ENCODE peak calls at places on chromosomes 7 and 10, in five cellular contexts. V is PC-9, X is GM23338, A is HepG2, K is hepatocyte. W is an unnamed sample.

GRCh38 chr7:98399903-98400537 is 870 bp downstream of the BAIAP2L1 start:
- DNase-seq in V (peak; percentile 51), X (peak; percentile 73), A (no peak), K (peak; percentile 26), W (no peak)

GRCh38 chr10:101001225-101002035 is 1.8 kb downstream of the LZTS2 start:
- DNase-seq in V (no peak), X (no peak), A (no peak), K (peak; percentile 86), W (peak; percentile 3)

GRCh38 chr10:1102836-1103235 is 46.7 kb downstream of the WDR37 start:
- DNase-seq in V (no peak), X (no peak), A (no peak), K (no peak), W (no peak)

GRCh38 chr7:136168021-136168420 is 190.9 kb upstream of the MTPN start:
- DNase-seq in V (no peak), X (no peak), A (no peak), K (no peak), W (no peak)

GRCh38 chr7:70668606-70669358 is 463.2 kb upstream of the GALNT17 start:
- DNase-seq in V (no peak), X (peak; percentile 28), A (no peak), K (no peak), W (no peak)

GRCh38 chr7:25894002-25894901 is 257.7 kb upstream of the NFE2L3 start:
- DNase-seq in V (no peak), X (peak; percentile 75), A (peak; percentile 45), K (peak; percentile 48), W (peak; percentile 77)

GRCh38 chr10:77228559-77228958 is 409.0 kb downstream of the KCNMA1 start:
- DNase-seq in V (no peak), X (no peak), A (no peak), K (no peak), W (no peak)

GRCh38 chr7:37081436-37081835 is 357.1 kb upstream of the AOAH start:
- DNase-seq in V (no peak), X (no peak), A (no peak), K (peak; percentile 47), W (peak; percentile 47)

GRCh38 chr7:13327669-13328068 is 640.2 kb downstream of the ARL4A start:
- DNase-seq in V (no peak), X (no peak), A (no peak), K (no peak), W (no peak)

GRCh38 chr7:66423729-66424128 is 205.0 kb upstream of the KCTD7 start:
- DNase-seq in V (no peak), X (peak; percentile 44), A (no peak), K (no peak), W (no peak)

GRCh38 chr10:3162533-3162932 is 10.0 kb downstream of the PITRM1 start:
- DNase-seq in V (no peak), X (peak; percentile 66), A (no peak), K (no peak), W (no peak)

GRCh38 chr7:33831389-33832118 is 73.8 kb upstream of the BMPER start:
- DNase-seq in V (no peak), X (peak; percentile 3), A (no peak), K (no peak), W (no peak)

GRCh38 chr10:88330174-88330573 is 252.9 kb downstream of the RNLS start:
- DNase-seq in V (no peak), X (no peak), A (no peak), K (no peak), W (no peak)

GRCh38 chr7:7562736-7563135 is 3.9 kb upstream of the MIOS start:
- DNase-seq in V (no peak), X (no peak), A (no peak), K (peak; percentile 21), W (no peak)

GRCh38 chr7:747186-747585 is 20.1 kb upstream of the PRKAR1B start:
- DNase-seq in V (no peak), X (no peak), A (no peak), K (no peak), W (no peak)

GRCh38 chr10:28326516-28327493 is 23.9 kb upstream of the MPP7 start:
- DNase-seq in V (no peak), X (peak; percentile 60), A (peak; percentile 23), K (peak; percentile 24), W (no peak)

GRCh38 chr10:64762861-64763260 is 1241.7 kb downstream of the REEP3 start:
- DNase-seq in V (no peak), X (no peak), A (no peak), K (no peak), W (no peak)

GRCh38 chr10:62079885-62080559 is 178.5 kb downstream of the ARID5B start:
- DNase-seq in V (no peak), X (no peak), A (no peak), K (no peak), W (no peak)

GRCh38 chr7:50828801-50829200 is 46.1 kb upstream of the GRB10 start:
- DNase-seq in V (no peak), X (no peak), A (no peak), K (no peak), W (no peak)

GRCh38 chr7:155928583-155929145 is 116.4 kb upstream of the SHH start:
- DNase-seq in V (no peak), X (no peak), A (no peak), K (no peak), W (no peak)

GRCh38 chr10:21531164-21531563 is 2.9 kb upstream of the MLLT10 start:
- DNase-seq in V (no peak), X (no peak), A (no peak), K (no peak), W (no peak)

GRCh38 chr10:24951201-24952145 is 933 bp downstream of the PRTFDC1 start:
- DNase-seq in V (no peak), X (peak; percentile 86), A (no peak), K (peak; percentile 38), W (no peak)

GRCh38 chr7:1819258-1819841 is 149.3 kb downstream of the ELFN1 start:
- DNase-seq in V (peak; percentile 3), X (no peak), A (no peak), K (no peak), W (no peak)

GRCh38 chr10:14032406-14032998 is 298.2 kb downstream of the FRMD4A start:
- DNase-seq in V (no peak), X (peak; percentile 88), A (no peak), K (peak; percentile 28), W (no peak)

GRCh38 chr10:73246322-73246782 is 703 bp downstream of the DNAJC9 start:
- DNase-seq in V (no peak), X (no peak), A (no peak), K (no peak), W (peak; percentile 17)

GRCh38 chr10:127845756-127846155 is 47.0 kb downstream of the CLRN3 start:
- DNase-seq in V (no peak), X (no peak), A (no peak), K (no peak), W (no peak)

GRCh38 chr7:47574473-47575328 is 7.2 kb downstream of the TNS3 start:
- DNase-seq in V (no peak), X (no peak), A (peak; percentile 74), K (no peak), W (peak; percentile 75)

GRCh38 chr10:89805599-89806013 is 104.2 kb downstream of the KIF20B start:
- DNase-seq in V (no peak), X (no peak), A (no peak), K (no peak), W (no peak)

GRCh38 chr7:28408974-28409715 is 3.2 kb upstream of the CREB5 start:
- DNase-seq in V (peak; percentile 80), X (peak; percentile 96), A (peak; percentile 78), K (peak; percentile 96), W (peak; percentile 81)

GRCh38 chr7:42574693-42575084 is 337.2 kb downstream of the C7orf25 start:
- DNase-seq in V (no peak), X (peak; percentile 18), A (no peak), K (no peak), W (no peak)
- TF ChIP-seq CTCF in V (no peak), X (peak; percentile 62), A (no peak), K (peak; percentile 40), W (peak; percentile 30)

DNA sequence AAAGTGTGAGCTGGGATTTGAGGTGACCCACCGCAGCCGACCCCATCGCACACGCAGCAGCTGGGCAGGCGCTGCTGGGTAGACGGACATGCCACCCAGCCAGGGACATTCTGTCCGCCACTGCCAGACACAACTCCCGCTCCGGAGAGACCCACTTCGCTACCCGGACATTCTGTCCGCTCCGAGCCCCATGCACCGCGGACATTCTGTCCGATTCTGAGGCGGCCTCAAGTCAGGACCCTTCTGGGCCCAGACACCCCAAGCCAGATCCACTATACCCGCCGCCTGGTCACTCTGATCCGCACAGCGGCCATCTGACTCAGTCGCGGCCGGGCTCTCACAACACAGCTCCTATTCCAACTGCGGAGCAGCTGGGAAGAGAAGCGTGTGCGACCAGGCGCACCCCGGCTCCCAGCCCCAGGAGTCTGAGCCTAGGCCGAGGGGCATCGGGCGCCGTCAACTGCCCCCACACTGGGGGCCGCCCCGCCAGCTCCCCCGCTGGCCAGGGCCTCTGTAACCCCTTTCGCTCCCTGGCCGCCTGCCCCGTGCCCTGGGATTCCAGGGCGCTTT is 760 bp downstream of the PITX3 start:
- DNase-seq in V (no peak), X (peak; percentile 48), A (no peak), K (no peak), W (no peak)
- TF ChIP-seq EZH2 in V (no peak), X (peak; percentile 62), A (peak; percentile 42), K (no peak), W (no peak)

DNA sequence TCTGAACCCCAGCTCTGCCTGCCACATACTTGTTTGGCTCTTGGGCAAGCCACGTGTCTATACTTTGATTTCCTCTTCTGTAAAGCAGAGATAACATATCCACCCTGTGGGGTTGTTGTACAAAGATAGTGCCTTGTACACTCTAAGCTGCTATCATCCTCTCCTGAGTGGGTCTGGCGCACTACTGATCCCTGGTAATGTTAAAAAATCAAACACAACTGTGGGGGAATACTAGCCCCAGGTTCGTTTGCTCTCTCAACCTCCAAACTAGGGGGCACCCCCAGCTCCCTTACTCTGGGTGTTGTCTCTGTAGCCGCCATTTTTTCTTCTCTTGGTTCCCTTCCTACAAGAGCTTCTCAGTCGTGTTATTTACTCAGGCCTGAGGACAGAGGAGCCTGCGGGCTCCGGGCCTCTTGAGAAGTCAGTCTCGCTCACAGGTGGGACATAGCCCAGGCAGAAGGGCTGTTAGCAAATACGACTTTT is 1.0 kb downstream of the POLM start:
- DNase-seq in V (no peak), X (no peak), A (no peak), K (no peak), W (peak; percentile 25)
- TF ChIP-seq CTCF in V (no peak), X (no peak), A (no peak), K (no peak), W (no peak)

DNA sequence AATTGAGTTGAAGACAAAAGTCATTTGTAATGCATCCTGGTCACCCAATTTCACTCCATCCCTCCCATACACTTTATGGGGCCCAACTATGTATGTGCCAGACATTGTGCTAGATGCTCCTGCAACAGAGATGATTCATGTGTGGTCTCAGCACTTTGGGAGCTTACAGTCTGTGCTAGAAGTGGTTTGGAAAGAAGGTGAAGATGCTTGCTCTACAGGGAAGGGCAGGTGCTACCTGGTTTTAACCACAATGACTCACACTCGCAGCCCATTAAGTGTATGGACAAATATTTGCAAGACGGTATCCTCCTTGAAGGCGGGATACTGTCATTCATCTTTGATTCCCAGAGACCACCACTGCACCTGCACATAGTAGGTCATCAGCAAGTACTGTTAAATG is 257.6 kb downstream of the OTUD1 start:
- DNase-seq in V (no peak), X (no peak), A (no peak), K (no peak), W (no peak)
- TF ChIP-seq EZH2 in V (no peak), X (no peak), A (no peak), K (no peak), W (no peak)

GRCh38 chr10:70956029-70956759 is 67.8 kb upstream of the PCBD1 start:
- DNase-seq in V (no peak), X (peak; percentile 64), A (peak; percentile 20), K (no peak), W (no peak)
- TF ChIP-seq CTCF in V (no peak), X (peak; percentile 55), A (peak; percentile 26), K (no peak), W (no peak)

GRCh38 chr7:128915271-128915819 is 4.8 kb upstream of the KCP start:
- DNase-seq in V (no peak), X (peak; percentile 49), A (no peak), K (no peak), W (no peak)
- TF ChIP-seq EZH2 in V (no peak), X (peak; percentile 93), A (no peak), K (peak; percentile 70), W (no peak)

W was measured in MM.1S.